ENCODE peak calls at places on chromosomes 2 and 18, in four cellular contexts. One of them, this sample, is unnamed.

GRCh38 chr2:195318440-195319111 is 338.4 kb upstream of the SLC39A10 start:
- DNase-seq in stomach: no peak
- DNase-seq in GM12864: no peak
- DNase-seq in AG04450: no peak
- DNase-seq in this sample: no peak

GRCh38 chr2:230537531-230537976 is 121.6 kb downstream of the SP100 start:
- DNase-seq in GM12864: peak; percentile 50
- DNase-seq in AG04450: no peak
- DNase-seq in stomach: no peak
- DNase-seq in this sample: no peak

GRCh38 chr2:101766871-101767739 is 69.6 kb downstream of the MAP4K4 start:
- DNase-seq in GM12864: no peak
- DNase-seq in stomach: no peak
- DNase-seq in AG04450: peak; percentile 72
- DNase-seq in this sample: no peak

GRCh38 chr18:51211552-51211951 is 14.1 kb upstream of the MEX3C start:
- DNase-seq in AG04450: no peak
- DNase-seq in stomach: no peak
- DNase-seq in GM12864: no peak
- DNase-seq in this sample: no peak

GRCh38 chr2:124039032-124039431 is 13.9 kb downstream of the CNTNAP5 start:
- DNase-seq in GM12864: no peak
- DNase-seq in AG04450: no peak
- DNase-seq in stomach: no peak
- DNase-seq in this sample: no peak

GRCh38 chr2:232133078-232133477 is 171.6 kb downstream of the DIS3L2 start:
- DNase-seq in AG04450: no peak
- DNase-seq in GM12864: no peak
- DNase-seq in stomach: no peak
- DNase-seq in this sample: no peak

GRCh38 chr18:22226801-22227200 is 57.4 kb downstream of the GATA6 start:
- DNase-seq in AG04450: no peak
- DNase-seq in GM12864: no peak
- DNase-seq in stomach: no peak
- DNase-seq in this sample: no peak

GRCh38 chr2:227849906-227850305 is 21.5 kb upstream of the DAW1 start:
- DNase-seq in AG04450: no peak
- DNase-seq in GM12864: no peak
- DNase-seq in stomach: no peak
- DNase-seq in this sample: no peak

GRCh38 chr2:166434491-166434890 is 58.7 kb upstream of the SCN9A start:
- DNase-seq in stomach: no peak
- DNase-seq in AG04450: no peak
- DNase-seq in GM12864: no peak
- DNase-seq in this sample: no peak

GRCh38 chr2:240873098-240873788 is 4.6 kb downstream of the AGXT start:
- DNase-seq in AG04450: no peak
- DNase-seq in GM12864: no peak
- DNase-seq in stomach: no peak
- DNase-seq in this sample: no peak

DNA sequence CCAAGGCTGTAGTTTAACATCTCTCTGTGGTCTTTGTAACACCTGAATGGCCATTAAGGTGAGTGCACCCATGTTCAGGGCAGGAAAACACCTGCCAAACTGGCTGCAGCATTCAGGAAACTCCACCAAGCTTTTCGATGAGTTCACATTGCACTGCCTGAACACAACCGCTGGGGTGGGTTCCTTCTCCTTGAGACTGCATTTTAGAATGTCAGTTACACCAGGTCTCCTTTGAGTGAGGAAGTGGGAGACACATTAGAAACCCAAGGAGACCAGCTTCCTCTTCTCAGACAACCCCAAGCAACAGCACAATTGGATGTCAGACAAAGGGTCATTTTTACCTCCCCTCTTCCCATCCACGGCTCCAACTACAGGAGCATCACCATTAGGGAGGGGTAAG is 35.2 kb downstream of the CYRIA start:
- DNase-seq in stomach: no peak
- DNase-seq in GM12864: no peak
- DNase-seq in AG04450: no peak
- DNase-seq in this sample: no peak
- TF ChIP-seq CTCF in stomach: no peak
- TF ChIP-seq CTCF in GM12864: peak; percentile 52
- TF ChIP-seq CTCF in AG04450: no peak
- TF ChIP-seq CTCF in this sample: no peak

DNA sequence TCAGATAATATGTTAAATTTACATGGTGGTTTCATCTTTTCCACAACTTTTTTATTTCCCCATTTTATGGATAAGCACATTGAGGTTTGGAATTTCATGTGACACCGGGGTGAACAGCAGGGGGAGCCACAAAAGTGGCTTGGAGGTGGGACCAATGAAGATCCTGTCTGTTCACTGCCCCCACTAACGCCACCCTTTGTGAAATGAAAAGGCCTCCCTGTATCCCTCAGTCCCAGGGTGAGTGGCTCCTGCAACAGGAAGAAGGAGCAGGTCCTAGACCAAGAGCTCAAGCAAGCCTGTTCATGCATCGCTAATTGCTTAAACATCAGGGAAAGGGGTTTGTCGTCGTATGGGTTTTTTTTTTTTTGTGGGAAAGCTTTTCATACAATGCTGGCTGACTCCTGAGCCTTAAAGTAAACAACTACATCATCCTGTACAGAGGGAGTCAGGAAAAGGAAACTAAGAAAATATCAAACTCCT is 267.8 kb upstream of the EPAS1 start:
- DNase-seq in GM12864: no peak
- DNase-seq in AG04450: peak; percentile 66
- DNase-seq in stomach: no peak
- DNase-seq in this sample: no peak
- TF ChIP-seq CTCF in GM12864: peak; percentile 20
- TF ChIP-seq CTCF in AG04450: peak; percentile 39
- TF ChIP-seq CTCF in stomach: no peak
- TF ChIP-seq CTCF in this sample: no peak

GRCh38 chr2:171706152-171706803 is 19.0 kb downstream of the DYNC1I2 start:
- DNase-seq in GM12864: no peak
- DNase-seq in AG04450: no peak
- DNase-seq in stomach: no peak
- DNase-seq in this sample: no peak
- TF ChIP-seq CTCF in GM12864: peak; percentile 24
- TF ChIP-seq CTCF in AG04450: peak; percentile 50
- TF ChIP-seq CTCF in stomach: no peak
- TF ChIP-seq CTCF in this sample: peak; percentile 70

GRCh38 chr2:54723300-54724149 is at the start of gene EML6:
- DNase-seq in AG04450: peak; percentile 91
- DNase-seq in GM12864: peak; percentile 92
- DNase-seq in stomach: peak; percentile 98
- DNase-seq in this sample: peak; percentile 97
- TF ChIP-seq CTCF in AG04450: peak; percentile 18
- TF ChIP-seq CTCF in GM12864: peak; percentile 35
- TF ChIP-seq CTCF in stomach: no peak
- TF ChIP-seq CTCF in this sample: peak; percentile 61

GRCh38 chr2:47346669-47347068 is 56.3 kb upstream of the MSH2 start:
- DNase-seq in AG04450: no peak
- DNase-seq in GM12864: no peak
- DNase-seq in stomach: no peak
- DNase-seq in this sample: no peak

GRCh38 chr2:47345584-47345913 is 57.4 kb upstream of the MSH2 start:
- DNase-seq in stomach: no peak
- DNase-seq in AG04450: no peak
- DNase-seq in GM12864: no peak
- DNase-seq in this sample: no peak

GRCh38 chr2:47346107-47346506 is 56.8 kb upstream of the MSH2 start:
- DNase-seq in GM12864: no peak
- DNase-seq in AG04450: no peak
- DNase-seq in stomach: no peak
- DNase-seq in this sample: no peak

GRCh38 chr2:47339745-47340541 is 63.0 kb upstream of the MSH2 start:
- DNase-seq in GM12864: no peak
- DNase-seq in stomach: peak; percentile 35
- DNase-seq in AG04450: no peak
- DNase-seq in this sample: no peak

GRCh38 chr2:47344890-47345583 is 57.9 kb upstream of the MSH2 start:
- DNase-seq in AG04450: no peak
- DNase-seq in GM12864: no peak
- DNase-seq in stomach: peak; percentile 88
- DNase-seq in this sample: peak; percentile 93
- TF ChIP-seq CTCF in AG04450: peak; percentile 25
- TF ChIP-seq CTCF in GM12864: no peak
- TF ChIP-seq CTCF in stomach: no peak
- TF ChIP-seq CTCF in this sample: peak; percentile 71